ENCODE peak calls at places on chromosomes 5 and 9, in six cellular contexts. D, K, O, M, N and L are unnamed samples.

GRCh38 chr9:15349892-15350761 is 43.1 kb upstream of the TTC39B start:
- DNase-seq in D (no peak), K (no peak), O (peak), M (no peak), N (no peak), L (no peak)

GRCh38 chr5:59712836-59713487 is 180.6 kb downstream of the PDE4D start:
- DNase-seq in D (no peak), K (no peak), O (no peak), M (peak), N (no peak), L (no peak)

GRCh38 chr5:142316051-142316450 is 8.8 kb downstream of the SPRY4 start:
- DNase-seq in D (no peak), K (no peak), O (no peak), M (no peak), N (peak), L (no peak)

GRCh38 chr9:37953775-37954437 is 50.0 kb upstream of the SLC25A51 start:
- DNase-seq in D (peak), K (peak), O (no peak), M (peak), N (no peak), L (peak)

GRCh38 chr9:121026260-121026691 is 23.8 kb downstream of the C5 start:
- DNase-seq in D (no peak), K (no peak), O (peak), M (no peak), N (no peak), L (no peak)

GRCh38 chr9:38687389-38687842 is 32.5 kb downstream of the FAM240B start:
- DNase-seq in D (no peak), K (no peak), O (peak), M (peak), N (no peak), L (peak)

GRCh38 chr5:122151640-122152039 is 22.3 kb downstream of the ZNF474 start:
- DNase-seq in D (no peak), K (no peak), O (no peak), M (no peak), N (no peak), L (no peak)

GRCh38 chr9:129406278-129407225 is 214.3 kb downstream of the C9orf50 start:
- DNase-seq in D (no peak), K (no peak), O (no peak), M (peak), N (no peak), L (no peak)

GRCh38 chr9:34253460-34253837 is 74.6 kb downstream of the UBAP1 start:
- DNase-seq in D (no peak), K (no peak), O (no peak), M (no peak), N (no peak), L (no peak)

GRCh38 chr5:122661496-122662180 is 113.2 kb upstream of the SNX2 start:
- DNase-seq in D (no peak), K (no peak), O (no peak), M (no peak), N (no peak), L (no peak)

GRCh38 chr9:113184509-113184908 is 33.7 kb downstream of the SLC31A2 start:
- DNase-seq in D (no peak), K (no peak), O (no peak), M (no peak), N (no peak), L (no peak)

GRCh38 chr9:136370687-136371530 is 2.6 kb downstream of the CARD9 start:
- DNase-seq in D (no peak), K (no peak), O (no peak), M (no peak), N (no peak), L (no peak)

GRCh38 chr9:136345281-136346156 is 18.0 kb downstream of the DNLZ start:
- DNase-seq in D (no peak), K (no peak), O (peak), M (peak), N (peak), L (no peak)

GRCh38 chr9:127899200-127899943 is at the start of gene ST6GALNAC6:
- DNase-seq in D (peak), K (no peak), O (no peak), M (peak), N (peak), L (peak)

GRCh38 chr9:23254404-23255184 is 571.4 kb downstream of the ELAVL2 start:
- DNase-seq in D (no peak), K (no peak), O (no peak), M (no peak), N (no peak), L (no peak)

GRCh38 chr9:4741365-4742031 is 496 bp upstream of the AK3 start:
- DNase-seq in D (peak), K (no peak), O (peak), M (peak), N (no peak), L (no peak)

GRCh38 chr5:72433520-72433919 is 73.7 kb downstream of the ZNF366 start:
- DNase-seq in D (no peak), K (no peak), O (no peak), M (no peak), N (no peak), L (no peak)

GRCh38 chr5:50744761-50745160 is 78.3 kb downstream of the PARP8 start:
- DNase-seq in D (no peak), K (peak), O (no peak), M (no peak), N (no peak), L (no peak)

GRCh38 chr5:116395708-116396203 is 178.9 kb downstream of the SEMA6A start:
- DNase-seq in D (no peak), K (no peak), O (no peak), M (no peak), N (no peak), L (no peak)

GRCh38 chr9:19229725-19230355 is 653 bp upstream of the DENND4C start:
- DNase-seq in D (peak), K (no peak), O (peak), M (peak), N (peak), L (peak)

GRCh38 chr5:121805931-121806330 is 45.8 kb upstream of the FTMT start:
- DNase-seq in D (no peak), K (no peak), O (peak), M (no peak), N (peak), L (no peak)

GRCh38 chr9:73741316-73741715 is 589.7 kb downstream of the ANXA1 start:
- DNase-seq in D (no peak), K (no peak), O (no peak), M (no peak), N (peak), L (no peak)

GRCh38 chr5:20601678-20602100 is 613.7 kb upstream of the CDH18 start:
- DNase-seq in D (no peak), K (no peak), O (no peak), M (no peak), N (no peak), L (no peak)

DNA sequence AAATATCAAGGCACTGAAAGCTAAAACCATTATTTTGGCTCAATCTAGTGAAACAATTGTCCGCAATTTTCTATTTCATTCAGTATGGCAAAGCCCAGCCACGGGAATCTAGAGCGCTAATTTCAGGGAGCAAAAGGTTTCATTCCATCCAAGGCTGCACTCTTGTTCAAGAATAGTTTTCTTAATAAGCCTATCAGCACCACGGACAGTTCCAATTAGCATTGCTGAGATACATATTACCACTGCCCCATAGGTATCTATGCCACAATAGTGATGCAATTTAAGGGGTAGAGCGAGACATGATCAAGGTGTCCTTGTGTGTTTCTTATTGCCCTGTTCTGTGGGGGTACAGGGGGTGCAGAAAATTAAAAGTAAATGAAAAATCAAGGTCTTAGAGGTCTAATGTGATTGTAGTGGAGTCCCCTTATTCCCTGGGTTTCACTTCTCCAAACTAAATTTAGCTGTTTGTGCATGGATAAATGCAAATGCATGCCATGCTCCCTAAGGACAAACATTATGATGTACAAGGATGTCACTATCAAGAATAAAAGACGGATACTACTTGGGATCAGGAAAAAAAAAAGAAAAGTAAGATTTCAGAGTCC is 45.5 kb downstream of the SPOCK1 start:
- DNase-seq in D (no peak), K (no peak), O (peak), M (peak), N (no peak), L (no peak)
- TF ChIP-seq TAF1 in D (no peak), K (no peak), O (no peak), M (no peak), N (no peak), L (no peak)

GRCh38 chr9:14212116-14212515 is 101.8 kb downstream of the NFIB start:
- DNase-seq in D (no peak), K (no peak), O (no peak), M (no peak), N (no peak), L (no peak)
- TF ChIP-seq TAF1 in D (no peak), K (no peak), O (no peak), M (no peak), N (no peak), L (no peak)

DNA sequence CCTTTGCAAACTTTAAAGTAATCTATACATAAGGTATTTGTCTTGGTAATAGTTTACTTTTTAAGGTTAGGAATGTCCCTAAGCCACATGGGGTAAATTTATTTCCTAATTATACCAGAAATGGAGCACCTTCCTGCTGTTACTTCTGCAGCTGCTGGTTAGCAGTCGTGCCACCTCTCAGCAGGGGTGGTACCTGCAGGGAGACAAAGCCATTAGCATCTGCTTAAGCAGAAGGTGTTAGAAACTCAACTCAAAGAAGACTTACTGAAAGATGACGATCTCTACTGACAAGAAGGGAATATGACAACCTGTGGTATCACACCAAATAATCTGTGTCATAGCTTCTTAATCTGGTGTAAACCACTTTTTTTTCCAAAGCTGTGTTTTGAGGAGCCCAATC is 173.7 kb downstream of the BRINP1 start:
- DNase-seq in D (no peak), K (no peak), O (no peak), M (no peak), N (no peak), L (no peak)
- TF ChIP-seq TAF1 in D (no peak), K (no peak), O (no peak), M (no peak), N (no peak), L (no peak)

DNA sequence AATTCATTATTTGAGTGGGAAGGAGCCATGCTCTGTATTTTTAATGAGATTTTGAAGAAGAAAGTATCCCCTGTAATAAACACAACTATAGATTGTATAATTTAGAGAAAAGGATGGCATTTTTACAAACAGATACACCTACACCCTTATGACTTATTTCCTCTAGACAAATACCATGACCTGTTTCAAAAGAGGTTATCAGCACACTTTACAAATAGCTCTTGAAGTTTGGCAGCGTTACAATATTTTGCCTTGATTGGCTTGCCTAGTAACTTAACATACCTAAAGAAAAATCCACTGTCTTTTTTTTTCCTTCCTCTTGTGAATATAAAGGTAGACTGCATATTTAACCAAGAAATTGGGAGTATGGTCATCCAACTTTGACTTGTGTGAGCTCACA is 28.5 kb upstream of the CETN3 start:
- DNase-seq in D (no peak), K (no peak), O (peak), M (peak), N (no peak), L (no peak)
- TF ChIP-seq TAF1 in D (no peak), K (no peak), O (no peak), M (no peak), N (no peak), L (no peak)

DNA sequence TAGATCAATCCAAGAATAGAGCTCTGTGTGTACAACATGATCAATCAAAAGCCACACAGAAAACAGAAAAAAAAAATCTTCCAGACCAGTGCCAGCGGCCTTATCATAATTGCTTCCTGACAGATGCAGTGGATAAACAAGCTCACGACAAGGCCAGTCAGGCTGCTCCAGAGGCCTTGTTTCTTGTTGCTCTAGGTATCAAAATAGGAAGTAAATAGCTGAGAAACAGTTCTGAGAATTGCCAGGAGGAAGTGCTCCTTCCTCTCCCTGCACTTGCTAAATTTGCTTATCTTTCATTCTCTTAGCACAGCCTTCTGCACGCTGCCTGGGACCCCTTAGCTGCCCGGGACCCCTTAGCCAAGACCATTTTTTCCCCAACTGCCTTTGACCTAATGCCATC is 198.9 kb upstream of the TARS1 start:
- DNase-seq in D (no peak), K (no peak), O (no peak), M (no peak), N (no peak), L (peak)
- TF ChIP-seq TAF1 in D (no peak), K (no peak), O (no peak), M (no peak), N (no peak), L (no peak)

GRCh38 chr9:9556865-9557803 is 1055.7 kb downstream of the PTPRD start:
- DNase-seq in D (no peak), K (no peak), O (no peak), M (no peak), N (no peak), L (no peak)
- TF ChIP-seq TAF1 in D (no peak), K (no peak), O (no peak), M (no peak), N (no peak), L (no peak)

DNA sequence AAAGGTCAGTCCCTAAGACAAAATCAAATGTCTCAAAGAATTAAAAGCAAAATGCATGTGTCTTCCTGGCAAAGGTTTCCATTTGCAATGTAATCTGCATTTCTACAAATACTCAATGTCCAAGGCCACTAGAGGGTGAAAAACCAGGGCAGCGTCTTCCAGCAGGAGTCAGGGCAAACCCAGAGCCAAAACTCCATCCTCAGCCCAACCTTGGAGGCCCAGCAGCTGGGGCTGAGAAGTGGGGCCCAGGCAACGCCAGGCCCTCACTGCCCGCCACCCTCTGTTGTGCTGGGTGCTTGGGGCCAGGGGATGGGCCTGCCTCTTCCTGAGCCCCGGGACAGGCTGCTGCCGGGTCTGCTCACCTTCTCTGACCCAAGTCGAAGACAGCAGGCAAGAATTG is 200.1 kb downstream of the PAX5 start:
- DNase-seq in D (no peak), K (no peak), O (no peak), M (no peak), N (no peak), L (no peak)
- TF ChIP-seq TAF1 in D (no peak), K (no peak), O (no peak), M (no peak), N (no peak), L (no peak)

DNA sequence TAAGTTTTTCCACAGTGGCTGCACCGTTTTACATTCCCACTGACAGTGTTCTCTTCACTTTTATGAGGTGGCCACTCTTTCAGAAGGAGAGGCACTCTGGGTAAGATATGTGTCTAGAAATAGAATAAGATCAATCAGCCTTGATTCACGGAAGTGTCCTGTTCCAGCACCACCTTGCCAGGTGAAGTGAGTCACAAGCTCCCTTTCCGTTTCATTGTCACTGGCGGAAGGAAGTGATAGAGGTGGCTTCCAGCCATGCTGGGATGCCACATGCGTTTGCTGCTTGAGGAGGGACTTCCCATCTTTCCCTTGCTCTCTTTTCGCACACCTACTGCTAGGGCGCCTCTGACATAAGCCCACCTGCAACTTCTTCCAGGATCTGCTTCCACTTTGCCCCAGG is 217.1 kb downstream of the PIK3R1 start:
- DNase-seq in D (no peak), K (no peak), O (no peak), M (no peak), N (no peak), L (no peak)
- TF ChIP-seq TAF1 in D (no peak), K (no peak), O (no peak), M (no peak), N (no peak), L (no peak)

GRCh38 chr5:80414113-80414512 is 6.2 kb downstream of the ZFYVE16 start:
- DNase-seq in D (no peak), K (no peak), O (no peak), M (no peak), N (no peak), L (no peak)
- TF ChIP-seq TAF1 in D (no peak), K (no peak), O (no peak), M (no peak), N (no peak), L (no peak)